ENCODE peak calls at places on chromosome 16, in six cellular contexts. C, X, V, P, U and Y are unnamed samples.

GRCh38 chr16:86367291-86368072 is 142.8 kb upstream of the FOXF1 start:
- DNase-seq in V (no peak), U (no peak), X (no peak), C (no peak), P (peak), Y (no peak)

GRCh38 chr16:2839650-2840450 is 9.7 kb downstream of the ZG16B start:
- DNase-seq in U (no peak), V (no peak), X (no peak), P (no peak), C (no peak), Y (no peak)

GRCh38 chr16:19808061-19808621 is 76.5 kb downstream of the GPRC5B start:
- DNase-seq in V (no peak), C (no peak), X (no peak), U (no peak), P (no peak), Y (no peak)

GRCh38 chr16:84754353-84754856 is 54.6 kb downstream of the USP10 start:
- DNase-seq in C (peak), P (peak), U (peak), V (peak), X (peak), Y (peak)

GRCh38 chr16:17273142-17273561 is 197.6 kb downstream of the XYLT1 start:
- DNase-seq in V (peak), U (peak), P (peak), X (peak), C (peak), Y (no peak)

GRCh38 chr16:4358831-4359561 is 7.9 kb upstream of the PAM16 start:
- DNase-seq in P (peak), U (peak), V (no peak), C (peak), X (peak), Y (peak)

GRCh38 chr16:58456193-58456592 is 43.8 kb upstream of the NDRG4 start:
- DNase-seq in C (no peak), X (no peak), P (no peak), U (no peak), V (no peak), Y (no peak)

GRCh38 chr16:8670014-8670560 is 4.3 kb upstream of the ABAT start:
- DNase-seq in C (no peak), P (no peak), V (no peak), U (no peak), X (no peak), Y (no peak)

GRCh38 chr16:83482545-83483162 is 325.1 kb upstream of the HSBP1 start:
- DNase-seq in C (no peak), X (no peak), V (no peak), U (no peak), P (no peak), Y (no peak)

GRCh38 chr16:29230671-29231091 is 175.8 kb downstream of the NPIPB11 start:
- DNase-seq in U (no peak), V (no peak), X (no peak), C (no peak), P (peak), Y (no peak)

GRCh38 chr16:9003322-9003721 is 39.6 kb upstream of the USP7 start:
- DNase-seq in U (no peak), X (no peak), V (no peak), P (no peak), C (no peak), Y (no peak)

GRCh38 chr16:88505405-88506082 is 52.5 kb downstream of the ZFPM1 start:
- DNase-seq in V (no peak), X (peak), P (peak), C (peak), U (peak), Y (peak)

GRCh38 chr16:49457196-49457595 is 83.6 kb downstream of the C16orf78 start:
- DNase-seq in P (no peak), X (no peak), U (no peak), C (no peak), V (no peak), Y (no peak)

GRCh38 chr16:80751167-80751566 is 53.2 kb downstream of the CDYL2 start:
- DNase-seq in X (no peak), U (no peak), P (peak), V (no peak), C (peak), Y (no peak)

GRCh38 chr16:73713817-73714495 is 582.7 kb upstream of the PSMD7 start:
- DNase-seq in U (no peak), P (peak), C (peak), X (no peak), V (no peak), Y (no peak)

GRCh38 chr16:27452569-27453475 is 50.8 kb downstream of the IL21R start:
- DNase-seq in X (no peak), U (no peak), V (no peak), P (peak), C (no peak), Y (no peak)

GRCh38 chr16:56451753-56452689 is 667 bp downstream of the OGFOD1 start:
- DNase-seq in C (peak), V (no peak), U (no peak), P (peak), X (no peak), Y (peak)

GRCh38 chr16:369866-370436 is 387 bp downstream of the MRPL28 start:
- DNase-seq in U (no peak), X (no peak), V (no peak), P (no peak), C (no peak), Y (no peak)

GRCh38 chr16:26765087-26765486 is 301.6 kb upstream of the C16orf82 start:
- DNase-seq in U (no peak), X (no peak), V (no peak), C (no peak), P (no peak), Y (peak)

GRCh38 chr16:23030001-23030400 is 119.3 kb downstream of the USP31 start:
- DNase-seq in C (no peak), V (no peak), U (no peak), P (no peak), X (no peak), Y (no peak)

GRCh38 chr16:57372372-57373116 is at the start of gene CX3CL1:
- DNase-seq in P (peak), V (no peak), U (no peak), C (peak), X (no peak), Y (no peak)

GRCh38 chr16:56897026-56897799 is 32.2 kb downstream of the SLC12A3 start:
- DNase-seq in P (no peak), C (no peak), V (no peak), X (no peak), U (no peak), Y (no peak)

GRCh38 chr16:15879255-15879804 is 9.1 kb downstream of the CEP20 start:
- DNase-seq in U (no peak), X (no peak), P (peak), V (peak), C (peak), Y (no peak)